ENCODE peak calls at places on chromosomes 13 and 19, in nine cellular contexts. U, I, H, R, W, F, P, V and D are unnamed samples.

GRCh38 chr19:9939301-9939913 is 3.1 kb upstream of the OLFM2 start:
- DNase-seq in U (no peak), I (no peak), H (no peak), R (no peak), W (no peak), F (no peak), P (peak), V (no peak), D (no peak)

GRCh38 chr19:14054721-14055120 is 7.2 kb downstream of the PALM3 start:
- DNase-seq in U (no peak), I (no peak), H (no peak), R (no peak), W (no peak), F (no peak), P (no peak), V (no peak), D (no peak)

GRCh38 chr13:75762066-75762937 is 126.2 kb downstream of the LMO7 start:
- DNase-seq in U (no peak), I (no peak), H (no peak), R (peak), W (no peak), F (no peak), P (peak), V (no peak), D (no peak)

GRCh38 chr19:31255863-31256600 is 93.2 kb downstream of the TSHZ3 start:
- DNase-seq in U (no peak), I (no peak), H (no peak), R (no peak), W (no peak), F (no peak), P (no peak), V (no peak), D (no peak)

GRCh38 chr19:23321953-23322549 is 71.9 kb upstream of the ZNF724 start:
- DNase-seq in U (no peak), I (no peak), H (no peak), R (no peak), W (no peak), F (no peak), P (no peak), V (no peak), D (no peak)

GRCh38 chr13:97339019-97339988 is 94.7 kb upstream of the RAP2A start:
- DNase-seq in U (peak), I (no peak), H (peak), R (no peak), W (no peak), F (no peak), P (peak), V (peak), D (no peak)

GRCh38 chr13:50543767-50544166 is 299.7 kb downstream of the DLEU7 start:
- DNase-seq in U (no peak), I (no peak), H (no peak), R (no peak), W (no peak), F (no peak), P (peak), V (no peak), D (no peak)

GRCh38 chr13:86174632-86175031 is 375.4 kb upstream of the SLITRK6 start:
- DNase-seq in U (no peak), I (no peak), H (no peak), R (no peak), W (no peak), F (no peak), P (peak), V (no peak), D (no peak)

GRCh38 chr13:44331912-44332840 is 41.4 kb upstream of the SERP2 start:
- DNase-seq in U (no peak), I (peak), H (peak), R (no peak), W (peak), F (peak), P (peak), V (peak), D (no peak)

GRCh38 chr13:93558637-93559036 is 332.0 kb downstream of the GPC6 start:
- DNase-seq in U (no peak), I (no peak), H (no peak), R (no peak), W (no peak), F (no peak), P (no peak), V (no peak), D (no peak)

GRCh38 chr19:29381353-29382203 is 144.2 kb upstream of the VSTM2B start:
- DNase-seq in U (no peak), I (no peak), H (no peak), R (no peak), W (no peak), F (no peak), P (no peak), V (no peak), D (no peak)

GRCh38 chr13:50627111-50627510 is 216.4 kb downstream of the DLEU7 start:
- DNase-seq in U (no peak), I (no peak), H (no peak), R (no peak), W (no peak), F (no peak), P (peak), V (no peak), D (no peak)

GRCh38 chr13:25906211-25906661 is 145.6 kb downstream of the SHISA2 start:
- DNase-seq in U (no peak), I (no peak), H (no peak), R (no peak), W (no peak), F (no peak), P (no peak), V (no peak), D (no peak)